ENCODE peak calls at places on chromosomes 13 and 19, in four cellular contexts. K is tibial artery, F is cardiac muscle cell, J is RWPE2. Z is an unnamed sample.

GRCh38 chr19:2223959-2224358 is 12.2 kb downstream of the PLEKHJ1 start:
- DNase-seq in K (no peak), F (no peak), J (no peak), Z (no peak)

GRCh38 chr19:30911491-30911890 is 437.7 kb downstream of the TSHZ3 start:
- DNase-seq in K (no peak), F (no peak), J (no peak), Z (no peak)

GRCh38 chr13:39036212-39036611 is 1.7 kb downstream of the PROSER1 start:
- DNase-seq in K (no peak), F (peak), J (no peak), Z (no peak)

GRCh38 chr13:110277357-110277950 is 29.5 kb downstream of the COL4A1 start:
- DNase-seq in K (no peak), F (no peak), J (no peak), Z (no peak)

GRCh38 chr13:36986462-36987240 is 12.5 kb downstream of the ALG5 start:
- DNase-seq in K (no peak), F (peak), J (no peak), Z (no peak)

GRCh38 chr19:8680676-8681344 is 17.8 kb downstream of the ACTL9 start:
- DNase-seq in K (no peak), F (no peak), J (no peak), Z (no peak)

GRCh38 chr13:102039264-102039663 is 362.6 kb downstream of the FGF14 start:
- DNase-seq in K (no peak), F (no peak), J (no peak), Z (no peak)

GRCh38 chr13:41455725-41456419 is 1.5 kb upstream of the RGCC start:
- DNase-seq in K (no peak), F (no peak), J (no peak), Z (no peak)

GRCh38 chr13:48320906-48321510 is 17.5 kb downstream of the RB1 start:
- DNase-seq in K (no peak), F (no peak), J (no peak), Z (no peak)

GRCh38 chr13:28705734-28706133 is 13.0 kb downstream of the SLC46A3 start:
- DNase-seq in K (no peak), F (peak), J (no peak), Z (no peak)

GRCh38 chr13:100987993-100988392 is 313.4 kb upstream of the TMTC4 start:
- DNase-seq in K (no peak), F (no peak), J (no peak), Z (no peak)

GRCh38 chr13:33188093-33188882 is 97.3 kb downstream of the STARD13 start:
- DNase-seq in K (no peak), F (peak), J (no peak), Z (no peak)

GRCh38 chr13:54162069-54162468 is 1133.5 kb downstream of the OLFM4 start:
- DNase-seq in K (no peak), F (no peak), J (no peak), Z (no peak)
- TF ChIP-seq CTCF in K (no peak), F (no peak), J (peak), Z (peak)

DNA sequence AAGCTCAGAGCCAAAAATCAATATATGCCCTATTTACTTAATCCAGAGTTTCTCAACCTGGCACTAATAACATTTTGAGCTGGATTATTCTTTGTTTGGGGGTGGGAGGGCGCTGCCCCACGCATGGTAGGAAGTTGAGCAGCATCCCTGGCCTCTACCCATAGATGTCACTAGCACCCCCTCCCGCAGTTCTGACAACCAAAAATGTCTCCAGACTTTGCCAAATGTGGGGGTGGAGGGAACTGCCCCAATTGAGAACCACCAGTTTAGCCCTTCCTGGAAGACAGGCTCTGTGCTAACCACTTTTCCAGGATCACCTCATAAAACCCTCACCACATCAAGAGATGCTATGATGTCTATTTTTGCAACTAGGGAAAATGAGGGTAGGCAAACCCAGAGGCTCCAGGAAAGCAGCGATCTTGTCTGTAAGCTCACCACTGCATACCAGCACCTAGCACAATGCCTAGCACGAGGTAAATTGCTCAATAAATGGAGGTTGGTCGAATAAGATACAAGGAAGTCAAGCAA is 1.1 kb downstream of the TRIR start:
- DNase-seq in K (no peak), F (peak), J (no peak), Z (no peak)
- TF ChIP-seq CTCF in K (no peak), F (peak), J (peak), Z (peak)

GRCh38 chr13:64052526-64052925 is 2636.9 kb upstream of the PCDH20 start:
- DNase-seq in K (no peak), F (no peak), J (no peak), Z (no peak)
- TF ChIP-seq CTCF in K (no peak), F (no peak), J (no peak), Z (no peak)

DNA sequence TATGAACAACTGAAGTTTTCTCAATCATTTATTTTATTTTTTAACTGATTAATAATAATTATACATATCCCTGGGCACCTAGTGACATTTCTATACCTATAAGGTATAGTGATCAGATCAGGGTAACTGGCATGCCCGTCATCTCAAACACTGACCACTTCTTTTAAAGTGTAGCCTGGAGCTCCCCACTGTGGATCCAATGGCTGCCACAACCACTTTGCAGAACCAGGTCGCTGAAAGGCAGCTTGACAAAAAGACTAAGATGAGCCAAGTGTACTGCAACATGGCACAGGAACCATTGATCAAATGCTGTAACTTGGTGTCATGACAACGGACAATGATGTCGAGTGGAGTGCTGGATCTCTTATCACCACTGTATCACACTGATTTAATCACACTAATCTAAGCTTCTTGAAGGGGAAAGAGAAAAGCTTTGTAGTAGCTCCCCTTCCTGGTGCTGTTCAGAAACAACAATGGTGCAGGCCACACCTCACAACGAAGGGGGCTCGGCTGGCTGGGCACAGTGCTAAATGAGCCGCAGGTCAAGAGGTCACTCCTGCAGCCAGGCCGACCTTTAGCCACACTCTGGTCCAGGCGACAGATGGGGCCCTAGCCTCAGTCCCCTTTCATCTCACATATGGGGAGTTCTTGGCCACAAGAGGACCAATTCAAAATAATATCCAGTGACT is 2.3 kb upstream of the TNFRSF19 start:
- DNase-seq in K (no peak), F (peak), J (no peak), Z (peak)
- TF ChIP-seq CTCF in K (no peak), F (no peak), J (no peak), Z (peak)

Z was measured in neural crest cell.